ENCODE peak calls at places on chromosomes 1 and 21, in ten cellular contexts. W is fibroblast of pulmonary artery, V is left lung, Y is tibial artery, I is GM12865, S is NB4, G is epithelial cell of esophagus, L is foreskin fibroblast, A is astrocyte of the spinal cord, Q is fibroblast of lung. R is an unnamed sample.

GRCh38 chr1:108082741-108083562 is 117.2 kb downstream of the SLC25A24 start:
- DNase-seq in G (no peak), Q (no peak), A (no peak), I (no peak), V (no peak), L (no peak), S (peak), W (peak), Y (no peak), R (no peak)

GRCh38 chr1:181202986-181203555 is 114.6 kb downstream of the IER5 start:
- DNase-seq in W (no peak), S (no peak), V (no peak), I (no peak), L (no peak), Y (no peak), Q (no peak), G (no peak), A (no peak), R (no peak)

GRCh38 chr1:31663622-31664452 is 19.2 kb upstream of the PEF1 start:
- DNase-seq in Q (peak), A (peak), L (no peak), S (peak), Y (no peak), I (peak), V (no peak), W (peak), G (peak), R (peak)

GRCh38 chr1:47434051-47434842 is 3.6 kb upstream of the FOXD2 start:
- DNase-seq in G (peak), Q (peak), L (peak), I (no peak), A (peak), Y (peak), V (peak), W (peak), S (no peak), R (peak)

GRCh38 chr1:94872771-94873495 is 52.8 kb downstream of the SLC44A3 start:
- DNase-seq in I (no peak), Q (no peak), S (no peak), G (no peak), Y (no peak), L (no peak), V (no peak), A (peak), W (no peak), R (no peak)

GRCh38 chr1:220983877-220984635 is 104.8 kb downstream of the HLX start:
- DNase-seq in Y (peak), W (no peak), G (no peak), I (no peak), L (no peak), Q (no peak), S (peak), A (no peak), V (no peak), R (no peak)

GRCh38 chr1:212760126-212760823 is 31.3 kb downstream of the NSL1 start:
- DNase-seq in L (no peak), A (no peak), Y (no peak), V (peak), G (peak), W (peak), I (peak), Q (no peak), S (peak), R (peak)

GRCh38 chr1:42439940-42440339 is 15.9 kb downstream of the ZMYND12 start:
- DNase-seq in L (peak), A (peak), S (no peak), G (peak), Q (peak), W (peak), Y (no peak), V (no peak), I (no peak), R (peak)

GRCh38 chr21:38914531-38915385 is 109.0 kb downstream of the ETS2 start:
- DNase-seq in Y (no peak), S (peak), G (peak), I (no peak), Q (no peak), W (peak), A (no peak), L (no peak), V (no peak), R (no peak)

GRCh38 chr1:92030701-92031107 is 919 bp downstream of the EPHX4 start:
- DNase-seq in Y (no peak), A (peak), G (peak), S (peak), I (no peak), Q (peak), L (no peak), W (peak), V (no peak), R (peak)

GRCh38 chr1:47755368-47755990 is 241.7 kb downstream of the TRABD2B start:
- DNase-seq in W (no peak), I (peak), A (no peak), S (peak), G (peak), Y (no peak), Q (no peak), L (no peak), V (peak), R (no peak)

GRCh38 chr1:58882322-58882951 is 98.6 kb upstream of the JUN start:
- DNase-seq in G (no peak), A (no peak), S (no peak), L (no peak), Q (no peak), W (no peak), I (no peak), V (no peak), Y (no peak), R (no peak)

GRCh38 chr1:56477164-56478111 is 101.9 kb downstream of the PLPP3 start:
- DNase-seq in Q (peak), G (no peak), V (peak), Y (peak), A (peak), L (no peak), I (no peak), S (no peak), W (peak), R (peak)

GRCh38 chr1:205424881-205425635 is 3.2 kb upstream of the LEMD1 start:
- DNase-seq in I (no peak), L (no peak), Y (no peak), A (no peak), W (no peak), S (no peak), V (no peak), G (no peak), Q (no peak), R (no peak)

GRCh38 chr1:154969246-154969645 is 1.3 kb downstream of the SHC1 start:
- DNase-seq in L (no peak), W (no peak), Y (no peak), S (no peak), V (no peak), Q (no peak), A (no peak), I (no peak), G (no peak), R (no peak)

GRCh38 chr1:31372961-31373896 is at the start of gene FABP3:
- DNase-seq in W (peak), L (peak), A (peak), Y (peak), G (peak), S (peak), Q (peak), I (no peak), V (peak), R (peak)

GRCh38 chr1:8396083-8396911 is 78.4 kb downstream of the SLC45A1 start:
- DNase-seq in V (no peak), I (no peak), W (peak), Q (peak), G (no peak), A (peak), L (peak), S (no peak), Y (no peak), R (peak)
- H3K4me3 ChIP-seq in V (no peak), I (no peak), W (no peak), Q (no peak), G (no peak), A (no peak), L (no peak), S (peak), Y (no peak), R (no peak)

DNA sequence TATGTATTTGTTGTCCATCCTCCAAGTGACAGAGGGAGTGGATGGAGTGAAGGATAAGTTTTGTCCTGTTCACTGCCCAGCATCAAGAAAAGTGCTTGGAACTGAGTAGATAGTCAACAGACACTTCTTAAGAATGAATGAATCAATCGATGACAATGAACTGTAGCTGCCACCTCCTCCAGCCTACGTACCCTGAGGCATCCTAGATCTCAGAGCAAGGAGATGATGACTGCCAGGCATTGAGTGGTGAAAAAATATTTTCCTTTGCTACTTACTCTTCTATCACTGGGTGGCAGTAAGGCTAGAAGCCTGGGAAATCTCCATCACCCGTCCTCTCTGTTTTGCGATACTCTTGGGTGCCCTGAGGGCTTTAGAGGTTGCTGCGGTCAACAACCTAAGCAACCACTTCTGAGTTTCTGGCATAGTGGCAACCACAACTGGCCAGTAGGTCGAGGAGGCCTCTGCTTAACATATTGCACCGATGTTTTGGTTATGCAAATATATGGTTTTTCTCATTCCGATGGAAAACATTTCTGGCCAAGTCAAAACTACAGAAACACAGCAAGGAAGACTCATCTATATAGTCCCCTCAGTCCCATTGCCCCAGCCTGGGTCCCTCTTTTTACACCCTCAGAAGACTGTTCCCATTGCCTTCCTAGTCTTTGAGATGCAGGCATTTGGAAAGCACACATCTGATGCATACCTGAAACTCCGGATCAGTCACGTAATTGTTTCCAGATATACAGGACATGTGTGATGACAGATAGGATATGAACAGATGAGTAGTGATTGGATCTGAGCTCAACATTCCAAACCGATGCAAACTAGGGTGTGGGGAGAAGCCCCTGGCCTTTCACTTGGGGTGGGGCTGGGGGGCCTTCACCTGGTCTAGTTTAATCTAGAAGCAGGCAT is 136.8 kb downstream of the RUNX1 start:
- DNase-seq in W (no peak), L (peak), Q (no peak), V (no peak), Y (no peak), A (no peak), I (peak), G (peak), S (peak), R (no peak)
- TF ChIP-seq CTCF in W (no peak), L (no peak), Q (no peak), V (no peak), Y (no peak), A (no peak), I (no peak), G (no peak), S (peak), R (no peak)

GRCh38 chr1:109643385-109644230 is 12.3 kb upstream of the GSTM4 start:
- DNase-seq in I (peak), W (peak), L (no peak), G (peak), Y (peak), S (peak), A (peak), V (peak), Q (peak), R (peak)
- H3K4me3 ChIP-seq in I (no peak), W (no peak), L (no peak), G (no peak), Y (no peak), S (no peak), A (no peak), V (no peak), Q (no peak), R (no peak)

GRCh38 chr1:208171615-208172388 is 72.4 kb downstream of the PLXNA2 start:
- DNase-seq in I (no peak), A (no peak), L (no peak), G (no peak), W (no peak), V (no peak), Q (no peak), Y (no peak), S (peak), R (peak)

GRCh38 chr1:208173749-208174148 is 70.4 kb downstream of the PLXNA2 start:
- DNase-seq in W (no peak), A (no peak), S (no peak), V (no peak), L (no peak), Y (no peak), Q (no peak), G (no peak), I (no peak), R (no peak)

GRCh38 chr1:208174200-208174599 is 70.0 kb downstream of the PLXNA2 start:
- DNase-seq in W (peak), Y (no peak), S (no peak), A (no peak), I (no peak), Q (no peak), V (no peak), G (no peak), L (no peak), R (no peak)

GRCh38 chr1:208170252-208170651 is 73.9 kb downstream of the PLXNA2 start:
- DNase-seq in L (no peak), W (no peak), S (peak), Q (no peak), G (no peak), I (no peak), Y (peak), A (no peak), V (no peak), R (no peak)

DNA sequence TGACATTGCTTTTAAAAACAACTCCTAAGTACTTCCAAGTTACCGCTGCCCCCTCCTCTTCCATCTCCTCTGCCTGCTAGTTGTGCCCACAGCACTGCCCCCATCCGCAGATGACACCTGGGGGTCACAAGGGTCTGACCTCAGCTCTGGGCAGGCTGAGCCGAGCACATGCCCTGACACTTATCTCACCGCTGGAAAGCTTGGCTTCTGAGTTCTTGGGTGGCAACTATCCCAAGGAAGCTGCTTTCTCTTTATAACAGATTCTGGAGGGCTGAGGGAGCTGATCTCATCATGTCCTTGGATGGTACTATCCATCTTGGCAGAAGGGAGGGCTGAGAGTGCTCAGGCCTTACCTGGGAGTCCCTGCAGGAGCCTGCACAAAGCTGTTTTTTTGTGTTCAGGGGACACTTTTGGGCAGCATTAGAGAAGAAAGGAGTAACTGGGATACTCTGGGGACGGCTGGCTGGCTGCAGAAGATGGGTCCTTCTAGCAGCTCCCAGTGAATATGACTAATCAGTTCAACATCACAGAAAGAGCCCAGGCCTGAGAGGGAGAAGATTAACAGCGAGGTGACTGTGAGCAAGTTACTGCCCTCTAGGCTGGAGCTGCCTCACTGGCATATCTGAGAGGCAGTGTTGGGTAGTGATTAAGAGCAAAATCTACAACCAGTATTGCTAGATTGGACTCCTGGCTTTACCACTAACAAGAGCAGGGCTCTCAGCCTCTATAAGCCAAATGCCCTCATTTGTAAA is 71.6 kb downstream of the PLXNA2 start:
- DNase-seq in V (no peak), G (peak), W (no peak), S (no peak), I (no peak), Q (no peak), Y (no peak), A (no peak), L (no peak), R (no peak)
- TF ChIP-seq CTCF in V (no peak), G (no peak), W (no peak), S (no peak), I (no peak), Q (no peak), Y (no peak), A (no peak), L (no peak), R (no peak)

GRCh38 chr1:244957122-244957521 is 92.8 kb upstream of the HNRNPU start:
- DNase-seq in A (no peak), W (no peak), Q (no peak), S (no peak), I (no peak), L (no peak), G (no peak), Y (no peak), V (no peak), R (no peak)
- H3K4me3 ChIP-seq in A (no peak), W (no peak), Q (no peak), S (no peak), I (no peak), L (no peak), G (no peak), Y (no peak), V (no peak), R (no peak)

GRCh38 chr1:180168786-180169640 is 14.3 kb downstream of the QSOX1 start:
- DNase-seq in L (no peak), I (peak), S (peak), Y (peak), Q (peak), V (no peak), A (no peak), G (peak), W (peak), R (peak)
- TF ChIP-seq CTCF in L (peak), I (peak), S (peak), Y (no peak), Q (peak), V (peak), A (peak), G (peak), W (peak), R (peak)

R was measured in fibroblast of villous mesenchyme.